ENCODE peak calls at places on chromosomes 7 and 10, in six cellular contexts. I is posterior vena cava, Z is ovary, P is cardiac fibroblast, H is iPS-NIHi11, B is NCI-H1092. G is an unnamed sample.
A peak's percentile ranks its signal among the peaks of the same experiment; 100 is the strongest.

GRCh38 chr7:1848013-1848640 is 178.1 kb downstream of the ELFN1 start:
- DNase-seq in I (peak; percentile 62), B (no peak), Z (no peak), H (no peak), P (no peak), G (no peak)

GRCh38 chr7:107164092-107164491 is 4.7 kb upstream of the HBP1 start:
- DNase-seq in I (no peak), P (no peak), B (no peak), H (no peak), Z (no peak), G (no peak)

GRCh38 chr7:38801786-38802185 is 107.2 kb downstream of the VPS41 start:
- DNase-seq in I (no peak), P (peak; percentile 20), B (no peak), H (no peak), Z (no peak), G (no peak)

GRCh38 chr7:29839302-29839701 is 33.0 kb downstream of the WIPF3 start:
- DNase-seq in P (peak; percentile 59), I (peak; percentile 90), Z (peak; percentile 75), B (no peak), H (no peak), G (peak; percentile 67)

GRCh38 chr7:922334-923107 is 32.0 kb downstream of the ADAP1 start:
- DNase-seq in Z (peak; percentile 10), B (no peak), I (peak; percentile 75), P (no peak), H (no peak), G (peak; percentile 12)

GRCh38 chr10:24851595-24851994 is 100.8 kb downstream of the PRTFDC1 start:
- DNase-seq in Z (no peak), B (peak; percentile 68), I (no peak), H (no peak), P (peak; percentile 57), G (no peak)

GRCh38 chr7:27994639-27995038 is 186.0 kb downstream of the JAZF1 start:
- DNase-seq in P (no peak), I (no peak), Z (no peak), H (no peak), B (peak; percentile 44), G (no peak)

GRCh38 chr7:59079-59825 is 133.1 kb upstream of the FAM20C start:
- DNase-seq in B (no peak), Z (peak; percentile 4), P (no peak), H (peak; percentile 46), I (peak; percentile 37), G (no peak)

GRCh38 chr7:137091396-137091795 is 222.9 kb downstream of the CHRM2 start:
- DNase-seq in B (no peak), Z (no peak), H (peak; percentile 76), I (no peak), P (peak; percentile 42), G (no peak)

GRCh38 chr10:16768702-16769101 is 48.5 kb downstream of the RSU1 start:
- DNase-seq in H (no peak), I (no peak), B (no peak), P (no peak), Z (no peak), G (no peak)

G was measured in tibial artery.